ENCODE peak calls at places on chromosomes 1 and 21, in seven cellular contexts. One of them, this sample, is unnamed.

GRCh38 chr21:24118738-24119470 is 1488.4 kb downstream of the MRPL39 start:
- DNase-seq in A549: no peak
- DNase-seq in uterus: no peak
- DNase-seq in IMR-90: peak; percentile 65
- DNase-seq in fibroblast of lung: peak; percentile 58
- DNase-seq in brain microvascular endothelial cell: peak; percentile 33
- DNase-seq in mesendoderm: peak; percentile 2
- DNase-seq in this sample: no peak

GRCh38 chr1:39896909-39897685 is 4.6 kb downstream of the MYCL start:
- DNase-seq in A549: no peak
- DNase-seq in uterus: no peak
- DNase-seq in IMR-90: peak; percentile 86
- DNase-seq in fibroblast of lung: peak; percentile 85
- DNase-seq in brain microvascular endothelial cell: peak; percentile 47
- DNase-seq in mesendoderm: peak; percentile 63
- DNase-seq in this sample: no peak

GRCh38 chr1:116514708-116515525 is 55.9 kb downstream of the CD58 start:
- DNase-seq in A549: no peak
- DNase-seq in uterus: no peak
- DNase-seq in IMR-90: no peak
- DNase-seq in fibroblast of lung: peak; percentile 90
- DNase-seq in brain microvascular endothelial cell: no peak
- DNase-seq in mesendoderm: no peak
- DNase-seq in this sample: no peak

GRCh38 chr1:241647658-241648057 is 4.4 kb upstream of the WDR64 start:
- DNase-seq in A549: no peak
- DNase-seq in uterus: no peak
- DNase-seq in IMR-90: no peak
- DNase-seq in fibroblast of lung: peak; percentile 70
- DNase-seq in brain microvascular endothelial cell: no peak
- DNase-seq in mesendoderm: no peak
- DNase-seq in this sample: no peak

GRCh38 chr1:112704908-112705627 is 1.9 kb downstream of the RHOC start:
- DNase-seq in A549: peak; percentile 88
- DNase-seq in uterus: peak; percentile 90
- DNase-seq in IMR-90: peak; percentile 96
- DNase-seq in fibroblast of lung: peak; percentile 96
- DNase-seq in brain microvascular endothelial cell: peak; percentile 95
- DNase-seq in mesendoderm: peak; percentile 100
- DNase-seq in this sample: peak; percentile 91

GRCh38 chr21:21897275-21897883 is 899.2 kb downstream of the NCAM2 start:
- DNase-seq in A549: no peak
- DNase-seq in uterus: no peak
- DNase-seq in IMR-90: no peak
- DNase-seq in fibroblast of lung: peak; percentile 43
- DNase-seq in brain microvascular endothelial cell: no peak
- DNase-seq in mesendoderm: no peak
- DNase-seq in this sample: peak; percentile 67

GRCh38 chr21:35190201-35190701 is 141.1 kb upstream of the RUNX1 start:
- DNase-seq in A549: peak; percentile 25
- DNase-seq in uterus: no peak
- DNase-seq in IMR-90: peak; percentile 21
- DNase-seq in fibroblast of lung: peak; percentile 82
- DNase-seq in brain microvascular endothelial cell: no peak
- DNase-seq in mesendoderm: peak; percentile 14
- DNase-seq in this sample: peak; percentile 77

GRCh38 chr1:8889925-8890785 is 11.7 kb upstream of the ENO1 start:
- DNase-seq in A549: peak; percentile 78
- DNase-seq in uterus: peak; percentile 70
- DNase-seq in IMR-90: peak; percentile 89
- DNase-seq in fibroblast of lung: peak; percentile 93
- DNase-seq in brain microvascular endothelial cell: peak; percentile 63
- DNase-seq in mesendoderm: no peak
- DNase-seq in this sample: peak; percentile 80

GRCh38 chr1:30759718-30760281 is 2.2 kb upstream of the LAPTM5 start:
- DNase-seq in A549: no peak
- DNase-seq in uterus: no peak
- DNase-seq in IMR-90: no peak
- DNase-seq in fibroblast of lung: no peak
- DNase-seq in brain microvascular endothelial cell: no peak
- DNase-seq in mesendoderm: no peak
- DNase-seq in this sample: no peak

GRCh38 chr21:36551731-36552457 is 72.0 kb upstream of the CLDN14 start:
- DNase-seq in A549: no peak
- DNase-seq in uterus: peak; percentile 31
- DNase-seq in IMR-90: peak; percentile 82
- DNase-seq in fibroblast of lung: peak; percentile 88
- DNase-seq in brain microvascular endothelial cell: no peak
- DNase-seq in mesendoderm: no peak
- DNase-seq in this sample: no peak

GRCh38 chr1:224700915-224701531 is 84.9 kb downstream of the CNIH3 start:
- DNase-seq in A549: peak; percentile 24
- DNase-seq in uterus: no peak
- DNase-seq in IMR-90: peak; percentile 7
- DNase-seq in fibroblast of lung: no peak
- DNase-seq in brain microvascular endothelial cell: no peak
- DNase-seq in mesendoderm: peak; percentile 94
- DNase-seq in this sample: no peak

GRCh38 chr1:41045740-41046139 is 24.2 kb upstream of the SLFNL1 start:
- DNase-seq in A549: no peak
- DNase-seq in uterus: peak; percentile 38
- DNase-seq in IMR-90: peak; percentile 38
- DNase-seq in fibroblast of lung: peak; percentile 83
- DNase-seq in brain microvascular endothelial cell: peak; percentile 47
- DNase-seq in mesendoderm: no peak
- DNase-seq in this sample: peak; percentile 87

GRCh38 chr1:18302788-18303413 is 177.8 kb upstream of the KLHDC7A start:
- DNase-seq in A549: no peak
- DNase-seq in uterus: no peak
- DNase-seq in IMR-90: no peak
- DNase-seq in fibroblast of lung: no peak
- DNase-seq in brain microvascular endothelial cell: no peak
- DNase-seq in mesendoderm: peak; percentile 32
- DNase-seq in this sample: no peak

GRCh38 chr1:116956378-116956777 is 45.2 kb upstream of the CD101 start:
- DNase-seq in A549: no peak
- DNase-seq in uterus: no peak
- DNase-seq in IMR-90: no peak
- DNase-seq in fibroblast of lung: no peak
- DNase-seq in brain microvascular endothelial cell: no peak
- DNase-seq in mesendoderm: no peak
- DNase-seq in this sample: no peak

GRCh38 chr1:97571760-97572159 is 349.1 kb downstream of the DPYD start:
- DNase-seq in A549: no peak
- DNase-seq in uterus: no peak
- DNase-seq in IMR-90: peak; percentile 49
- DNase-seq in fibroblast of lung: peak; percentile 19
- DNase-seq in brain microvascular endothelial cell: no peak
- DNase-seq in mesendoderm: no peak
- DNase-seq in this sample: no peak

GRCh38 chr1:32116531-32116930 is 8.7 kb downstream of the KPNA6 start:
- DNase-seq in A549: no peak
- DNase-seq in uterus: no peak
- DNase-seq in IMR-90: no peak
- DNase-seq in fibroblast of lung: no peak
- DNase-seq in brain microvascular endothelial cell: no peak
- DNase-seq in mesendoderm: no peak
- DNase-seq in this sample: no peak

GRCh38 chr1:183330335-183330734 is 87.8 kb downstream of the NMNAT2 start:
- DNase-seq in A549: no peak
- DNase-seq in uterus: no peak
- DNase-seq in IMR-90: no peak
- DNase-seq in fibroblast of lung: no peak
- DNase-seq in brain microvascular endothelial cell: no peak
- DNase-seq in mesendoderm: no peak
- DNase-seq in this sample: no peak

GRCh38 chr1:171486048-171486519 is 754 bp downstream of the PRRC2C start:
- DNase-seq in A549: peak; percentile 58
- DNase-seq in uterus: peak; percentile 19
- DNase-seq in IMR-90: peak; percentile 81
- DNase-seq in fibroblast of lung: peak; percentile 86
- DNase-seq in brain microvascular endothelial cell: peak; percentile 39
- DNase-seq in mesendoderm: peak; percentile 86
- DNase-seq in this sample: peak; percentile 33

GRCh38 chr1:169119405-169119804 is 12.9 kb downstream of the ATP1B1 start:
- DNase-seq in A549: peak; percentile 91
- DNase-seq in uterus: no peak
- DNase-seq in IMR-90: peak; percentile 80
- DNase-seq in fibroblast of lung: peak; percentile 85
- DNase-seq in brain microvascular endothelial cell: peak; percentile 74
- DNase-seq in mesendoderm: no peak
- DNase-seq in this sample: peak; percentile 48

GRCh38 chr1:150161747-150162581 is 12.2 kb downstream of the PLEKHO1 start:
- DNase-seq in A549: peak; percentile 29
- DNase-seq in uterus: peak; percentile 22
- DNase-seq in IMR-90: peak; percentile 49
- DNase-seq in fibroblast of lung: peak; percentile 72
- DNase-seq in brain microvascular endothelial cell: no peak
- DNase-seq in mesendoderm: peak; percentile 60
- DNase-seq in this sample: no peak

GRCh38 chr21:45590246-45590725 is 48.0 kb upstream of the SLC19A1 start:
- DNase-seq in A549: peak; percentile 46
- DNase-seq in uterus: peak; percentile 47
- DNase-seq in IMR-90: peak; percentile 19
- DNase-seq in fibroblast of lung: peak; percentile 34
- DNase-seq in brain microvascular endothelial cell: no peak
- DNase-seq in mesendoderm: peak; percentile 58
- DNase-seq in this sample: peak; percentile 69

GRCh38 chr1:116941670-116942069 is 32.0 kb downstream of the PTGFRN start:
- DNase-seq in A549: no peak
- DNase-seq in uterus: no peak
- DNase-seq in IMR-90: no peak
- DNase-seq in fibroblast of lung: no peak
- DNase-seq in brain microvascular endothelial cell: no peak
- DNase-seq in mesendoderm: no peak
- DNase-seq in this sample: no peak

GRCh38 chr1:94327001-94327685 is 89.8 kb upstream of the ARHGAP29 start:
- DNase-seq in A549: no peak
- DNase-seq in uterus: peak; percentile 40
- DNase-seq in IMR-90: peak; percentile 41
- DNase-seq in fibroblast of lung: peak; percentile 77
- DNase-seq in brain microvascular endothelial cell: peak; percentile 74
- DNase-seq in mesendoderm: peak; percentile 95
- DNase-seq in this sample: no peak

GRCh38 chr1:111032295-111032897 is 68.7 kb upstream of the LRIF1 start:
- DNase-seq in A549: peak; percentile 34
- DNase-seq in uterus: no peak
- DNase-seq in IMR-90: peak; percentile 27
- DNase-seq in fibroblast of lung: no peak
- DNase-seq in brain microvascular endothelial cell: peak; percentile 54
- DNase-seq in mesendoderm: peak; percentile 29
- DNase-seq in this sample: peak; percentile 44

GRCh38 chr1:43214465-43215444 is 42.6 kb downstream of the CFAP57 start:
- DNase-seq in A549: no peak
- DNase-seq in uterus: no peak
- DNase-seq in IMR-90: peak; percentile 78
- DNase-seq in fibroblast of lung: no peak
- DNase-seq in brain microvascular endothelial cell: no peak
- DNase-seq in mesendoderm: no peak
- DNase-seq in this sample: no peak

GRCh38 chr1:35032384-35032739 is 617 bp upstream of the ZMYM6 start:
- DNase-seq in A549: no peak
- DNase-seq in uterus: no peak
- DNase-seq in IMR-90: no peak
- DNase-seq in fibroblast of lung: no peak
- DNase-seq in brain microvascular endothelial cell: no peak
- DNase-seq in mesendoderm: no peak
- DNase-seq in this sample: no peak
- H3K27ac ChIP-seq in A549: peak overlapping the region; percentile 89
- H3K27ac ChIP-seq in uterus: peak overlapping the region; percentile 92
- H3K27ac ChIP-seq in IMR-90: no peak overlapping the region
- H3K27ac ChIP-seq in fibroblast of lung: no peak overlapping the region
- H3K27ac ChIP-seq in brain microvascular endothelial cell: no peak overlapping the region
- H3K27ac ChIP-seq in mesendoderm: no peak overlapping the region
- H3K27ac ChIP-seq in this sample: peak overlapping the region; percentile 99

DNA sequence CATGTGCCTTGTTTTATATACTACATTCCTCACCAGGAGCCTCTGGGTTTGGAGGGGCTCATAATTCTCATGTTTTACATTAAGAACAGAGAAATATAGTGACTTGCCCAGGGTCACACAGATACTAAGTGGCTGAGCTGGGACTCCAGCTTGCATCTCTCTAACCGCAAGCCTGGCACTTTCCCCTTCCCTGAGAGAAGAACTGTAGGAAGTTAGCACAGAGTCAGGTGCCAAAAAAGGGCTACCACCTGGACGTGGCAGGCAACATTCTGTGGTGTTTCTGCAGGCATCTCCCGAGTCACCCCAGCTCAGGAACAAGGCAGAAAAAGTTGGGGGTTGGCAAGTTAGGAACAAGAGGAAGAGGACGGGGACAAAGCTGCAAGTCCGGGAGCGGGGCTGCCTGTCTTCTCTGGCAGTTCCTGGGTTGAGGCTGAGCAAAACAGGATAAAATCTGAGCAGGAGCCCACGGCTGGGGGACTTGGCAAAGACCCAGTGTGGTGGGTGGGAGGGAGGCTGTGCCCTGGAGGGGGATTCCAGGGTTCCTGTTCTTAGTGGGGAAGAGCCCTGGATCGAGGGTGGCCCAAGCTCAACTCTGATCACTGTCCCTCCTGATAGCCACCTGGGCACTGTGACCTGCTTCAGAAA is 9.8 kb downstream of the PLA2G5 start:
- DNase-seq in A549: no peak
- DNase-seq in uterus: no peak
- DNase-seq in IMR-90: no peak
- DNase-seq in fibroblast of lung: no peak
- DNase-seq in brain microvascular endothelial cell: no peak
- DNase-seq in mesendoderm: no peak
- DNase-seq in this sample: no peak
- H3K27ac ChIP-seq in A549: no peak overlapping the region
- H3K27ac ChIP-seq in uterus: no peak overlapping the region
- H3K27ac ChIP-seq in IMR-90: no peak overlapping the region
- H3K27ac ChIP-seq in fibroblast of lung: no peak overlapping the region
- H3K27ac ChIP-seq in brain microvascular endothelial cell: no peak overlapping the region
- H3K27ac ChIP-seq in mesendoderm: no peak overlapping the region
- H3K27ac ChIP-seq in this sample: no peak overlapping the region

DNA sequence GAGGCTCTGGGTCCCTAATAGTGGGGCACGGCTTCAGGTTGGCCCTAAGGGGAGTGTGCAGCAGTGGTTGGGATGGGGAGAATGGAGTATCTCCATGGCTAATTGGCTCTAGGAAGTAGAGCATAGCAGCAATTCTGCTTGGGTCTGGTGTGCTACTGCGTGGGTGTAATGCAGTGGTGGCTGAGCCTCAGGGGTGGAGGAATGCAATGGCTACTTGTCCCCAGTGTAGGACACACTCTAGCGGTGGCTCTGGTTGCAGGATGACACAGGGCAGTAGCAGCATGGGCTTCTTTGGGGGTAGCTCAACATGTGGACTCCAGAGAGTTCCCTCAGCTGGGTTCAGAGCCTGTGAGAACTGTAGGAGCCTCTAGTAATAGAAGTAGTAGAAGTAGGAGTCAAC is 91.2 kb upstream of the FAM78B start:
- DNase-seq in A549: no peak
- DNase-seq in uterus: no peak
- DNase-seq in IMR-90: no peak
- DNase-seq in fibroblast of lung: no peak
- DNase-seq in brain microvascular endothelial cell: no peak
- DNase-seq in mesendoderm: no peak
- DNase-seq in this sample: no peak
- H3K27ac ChIP-seq in A549: no peak overlapping the region
- H3K27ac ChIP-seq in uterus: no peak overlapping the region
- H3K27ac ChIP-seq in IMR-90: no peak overlapping the region
- H3K27ac ChIP-seq in fibroblast of lung: no peak overlapping the region
- H3K27ac ChIP-seq in brain microvascular endothelial cell: no peak overlapping the region
- H3K27ac ChIP-seq in mesendoderm: no peak overlapping the region
- H3K27ac ChIP-seq in this sample: no peak overlapping the region

GRCh38 chr1:27536767-27537166 is 46.8 kb upstream of the WASF2 start:
- DNase-seq in A549: peak; percentile 46
- DNase-seq in uterus: peak; percentile 83
- DNase-seq in IMR-90: peak; percentile 82
- DNase-seq in fibroblast of lung: peak; percentile 94
- DNase-seq in brain microvascular endothelial cell: peak; percentile 59
- DNase-seq in mesendoderm: peak; percentile 95
- DNase-seq in this sample: no peak
- H3K27ac ChIP-seq in A549: peak overlapping the region; percentile 96
- H3K27ac ChIP-seq in uterus: peak overlapping the region; percentile 81
- H3K27ac ChIP-seq in IMR-90: peak overlapping the region; percentile 4
- H3K27ac ChIP-seq in fibroblast of lung: peak overlapping the region; percentile 51
- H3K27ac ChIP-seq in brain microvascular endothelial cell: no peak overlapping the region
- H3K27ac ChIP-seq in mesendoderm: no peak overlapping the region
- H3K27ac ChIP-seq in this sample: peak overlapping the region; percentile 99